ENCODE peak calls at places on chromosomes 12 and 14, in four cellular contexts. U is progenitor cell of endocrine pancreas, Z is fibroblast of lung, D is dorsolateral prefrontal cortex. N is an unnamed sample.

GRCh38 chr12:29580971-29581370 is 83.5 kb upstream of the OVCH1 start:
- DNase-seq in U (no peak), Z (no peak), D (no peak), N (no peak)

GRCh38 chr14:103696466-103697071 is 18.7 kb downstream of the XRCC3 start:
- DNase-seq in D (peak), Z (peak), U (no peak), N (no peak)

GRCh38 chr14:106372870-106373657 is 846.7 kb downstream of the TMEM121 start:
- DNase-seq in U (no peak), Z (no peak), D (no peak), N (no peak)

GRCh38 chr12:93622485-93622884 is 50.0 kb downstream of the SOCS2 start:
- DNase-seq in U (no peak), Z (peak), D (no peak), N (no peak)

GRCh38 chr12:45369065-45369464 is 153.2 kb downstream of the ANO6 start:
- DNase-seq in Z (peak), U (no peak), D (no peak), N (peak)

GRCh38 chr12:98783420-98783819 is 138.3 kb downstream of the APAF1 start:
- DNase-seq in U (no peak), D (no peak), Z (no peak), N (no peak)

GRCh38 chr14:106807493-106807892 is 1281.1 kb downstream of the TMEM121 start:
- DNase-seq in U (no peak), D (no peak), Z (no peak), N (no peak)

GRCh38 chr12:107826276-107826675 is 51.8 kb downstream of the ASCL4 start:
- DNase-seq in Z (no peak), D (no peak), U (no peak), N (no peak)

GRCh38 chr12:87085286-87085685 is 829.1 kb upstream of the MGAT4C start:
- DNase-seq in U (no peak), Z (no peak), D (no peak), N (no peak)

GRCh38 chr14:22391908-22392307 is 197.1 kb downstream of the DAD1 start:
- DNase-seq in D (no peak), U (peak), Z (peak), N (peak)

GRCh38 chr14:61254803-61255526 is 26.2 kb downstream of the TMEM30B start:
- DNase-seq in D (no peak), Z (no peak), U (no peak), N (no peak)

GRCh38 chr12:27969901-27970390 is 2.6 kb downstream of the PTHLH start:
- DNase-seq in Z (no peak), U (peak), D (no peak), N (peak)

GRCh38 chr12:46379352-46379751 is 6.8 kb upstream of the SLC38A2 start:
- DNase-seq in D (no peak), Z (no peak), U (no peak), N (no peak)

GRCh38 chr12:131592972-131593371 is 117.9 kb upstream of the SFSWAP start:
- DNase-seq in U (no peak), D (no peak), Z (no peak), N (no peak)

GRCh38 chr12:41466762-41467270 is 278.7 kb downstream of the PDZRN4 start:
- DNase-seq in U (no peak), D (no peak), Z (no peak), N (no peak)

GRCh38 chr14:34354556-34354955 is 107.5 kb downstream of the SPTSSA start:
- DNase-seq in Z (no peak), D (no peak), U (no peak), N (no peak)

GRCh38 chr14:24436355-24437019 is 6.1 kb downstream of the SDR39U1 start:
- DNase-seq in U (no peak), D (no peak), Z (peak), N (peak)

GRCh38 chr14:52080817-52081755 is 12.2 kb upstream of the NID2 start:
- DNase-seq in D (no peak), Z (peak), U (no peak), N (peak)

GRCh38 chr14:34539407-34540180 is at the start of gene EAPP:
- DNase-seq in D (peak), Z (peak), U (peak), N (peak)

GRCh38 chr14:84591827-84592540 is 938.0 kb upstream of the FLRT2 start:
- DNase-seq in Z (no peak), U (no peak), D (no peak), N (no peak)

GRCh38 chr12:9869307-9870161 is at the start of gene CLEC2B:
- DNase-seq in U (no peak), D (no peak), Z (peak), N (peak)

GRCh38 chr12:50955288-50955687 is 2.9 kb downstream of the HIGD1C start:
- DNase-seq in D (no peak), U (no peak), Z (no peak), N (no peak)

GRCh38 chr14:100424504-100425453 is 101.6 kb downstream of the SLC25A47 start:
- DNase-seq in U (no peak), D (no peak), Z (no peak), N (no peak)

GRCh38 chr14:46399049-46399448 is 252.5 kb downstream of the RPL10L start:
- DNase-seq in Z (no peak), U (no peak), D (no peak), N (no peak)

GRCh38 chr14:24310666-24311604 is at the start of gene LTB4R:
- DNase-seq in D (peak), Z (peak), U (no peak), N (peak)

GRCh38 chr12:122471324-122472226 is 29.2 kb downstream of the ZCCHC8 start:
- DNase-seq in U (no peak), Z (peak), D (no peak), N (peak)

GRCh38 chr14:37539992-37540391 is 55.1 kb downstream of the FOXA1 start:
- DNase-seq in U (no peak), Z (no peak), D (no peak), N (no peak)

GRCh38 chr14:70808402-70809237 is 693 bp downstream of the MAP3K9 start:
- DNase-seq in D (no peak), Z (no peak), U (peak), N (no peak)

GRCh38 chr12:4421590-4422031 is 24.0 kb downstream of the FGF6 start:
- DNase-seq in D (no peak), U (no peak), Z (peak), N (peak)

GRCh38 chr12:121738340-121738858 is 25.8 kb downstream of the TMEM120B start:
- DNase-seq in D (no peak), U (no peak), Z (no peak), N (no peak)

DNA sequence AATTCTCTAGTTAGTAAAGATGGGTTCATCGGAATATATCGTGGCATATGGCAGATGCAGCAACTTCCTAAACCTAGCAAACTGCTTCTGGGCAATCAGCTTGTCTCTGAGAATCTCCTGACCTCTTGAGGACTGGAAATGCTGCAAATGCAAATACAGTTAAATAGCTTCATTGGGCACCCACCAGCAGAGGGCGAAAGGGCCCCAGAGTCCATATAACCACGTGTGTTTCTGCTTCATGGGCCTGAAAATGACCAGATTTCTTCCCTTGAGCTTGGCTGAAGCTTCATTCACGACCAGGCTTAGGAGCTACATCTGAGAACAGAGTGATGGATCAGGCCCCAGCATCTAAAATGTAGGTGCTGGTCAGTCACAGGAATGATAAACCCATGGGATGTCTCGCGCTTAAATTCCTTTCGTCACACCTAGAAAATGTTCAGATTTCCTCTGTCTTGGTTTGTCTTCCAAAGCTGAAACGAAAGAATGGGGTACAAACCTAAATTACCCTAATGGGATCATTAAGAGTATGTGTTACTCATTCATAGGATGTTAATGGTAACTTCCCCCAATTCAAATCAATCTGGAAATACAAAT is 1482.5 kb upstream of the TMEM132C start:
- DNase-seq in U (peak), D (no peak), Z (no peak), N (peak)
- TF ChIP-seq CTCF in U (peak), D (peak), Z (no peak), N (peak)

GRCh38 chr12:67069451-67070306 is 199.5 kb upstream of the CAND1 start:
- DNase-seq in U (peak), Z (no peak), D (no peak), N (no peak)
- TF ChIP-seq CTCF in U (peak), Z (no peak), D (no peak), N (no peak)

GRCh38 chr12:77834618-77835017 is 3.9 kb downstream of the NAV3 start:
- DNase-seq in U (no peak), D (no peak), Z (no peak), N (no peak)

GRCh38 chr12:77835982-77836381 is 5.3 kb downstream of the NAV3 start:
- DNase-seq in U (no peak), Z (no peak), D (no peak), N (no peak)

GRCh38 chr12:77830502-77830901 is at the start of gene NAV3:
- DNase-seq in U (no peak), Z (peak), D (no peak), N (no peak)

GRCh38 chr12:77833329-77833728 is 2.6 kb downstream of the NAV3 start:
- DNase-seq in U (no peak), Z (no peak), D (no peak), N (no peak)

DNA sequence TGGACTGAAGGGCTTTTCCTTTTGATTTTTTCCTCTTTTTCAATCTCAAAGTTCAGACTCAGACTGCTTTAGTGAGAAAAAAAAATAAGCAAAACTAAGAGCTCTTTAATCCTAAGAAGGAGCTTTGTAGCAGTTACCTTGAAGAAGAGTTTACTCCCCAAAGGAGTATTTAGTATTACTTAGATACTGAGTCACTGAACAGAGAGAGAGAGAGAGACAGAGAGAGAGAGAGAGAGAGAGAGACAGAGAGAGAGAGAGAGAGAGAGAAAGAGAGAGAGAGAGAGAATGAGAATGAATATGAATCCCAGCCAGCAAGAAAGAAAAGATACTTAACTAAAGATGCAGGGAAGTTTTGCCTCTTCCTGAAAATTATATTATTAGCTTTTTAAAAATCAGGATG is 258 bp downstream of the NAV3 start:
- DNase-seq in U (no peak), Z (peak), D (no peak), N (no peak)
- TF ChIP-seq CTCF in U (no peak), Z (no peak), D (no peak), N (no peak)

DNA sequence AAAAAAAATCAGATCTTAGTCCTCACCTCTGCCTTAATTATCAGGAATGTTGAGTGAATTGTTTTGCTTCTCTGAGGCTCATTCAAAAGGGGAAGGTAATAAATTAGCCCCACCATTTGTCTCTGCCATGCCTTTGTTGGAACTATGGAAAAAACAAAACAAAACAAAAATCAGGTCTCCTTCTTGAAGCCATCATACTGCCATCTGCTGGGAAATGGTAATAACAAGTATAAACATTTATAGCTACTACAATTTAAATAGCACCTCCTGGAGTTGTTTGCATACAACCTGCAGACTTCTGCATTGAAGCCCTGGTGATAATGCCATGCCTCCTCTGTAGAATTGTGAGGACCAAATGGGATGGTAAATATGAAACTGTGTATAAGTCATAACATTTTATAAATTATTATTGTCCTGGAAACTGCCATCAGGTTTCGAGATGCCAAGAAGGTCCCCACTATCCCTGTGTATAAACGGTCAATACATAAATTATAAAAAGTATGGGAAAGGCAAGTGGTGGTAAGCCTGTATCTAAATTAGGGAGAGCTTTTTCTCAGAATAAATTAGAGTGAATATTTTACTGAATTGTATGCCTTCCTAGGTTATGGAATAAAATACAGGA is 87.2 kb upstream of the FGD4 start:
- DNase-seq in D (no peak), Z (peak), U (no peak), N (peak)
- TF ChIP-seq CTCF in D (peak), Z (peak), U (peak), N (peak)

GRCh38 chr12:56350662-56351061 is 9.2 kb downstream of the STAT2 start:
- DNase-seq in D (no peak), U (no peak), Z (no peak), N (no peak)

GRCh38 chr12:56351325-56351724 is 8.6 kb downstream of the STAT2 start:
- DNase-seq in Z (no peak), D (no peak), U (no peak), N (no peak)

GRCh38 chr12:56348776-56349175 is 10.1 kb downstream of the IL23A start:
- DNase-seq in Z (no peak), D (no peak), U (no peak), N (no peak)

DNA sequence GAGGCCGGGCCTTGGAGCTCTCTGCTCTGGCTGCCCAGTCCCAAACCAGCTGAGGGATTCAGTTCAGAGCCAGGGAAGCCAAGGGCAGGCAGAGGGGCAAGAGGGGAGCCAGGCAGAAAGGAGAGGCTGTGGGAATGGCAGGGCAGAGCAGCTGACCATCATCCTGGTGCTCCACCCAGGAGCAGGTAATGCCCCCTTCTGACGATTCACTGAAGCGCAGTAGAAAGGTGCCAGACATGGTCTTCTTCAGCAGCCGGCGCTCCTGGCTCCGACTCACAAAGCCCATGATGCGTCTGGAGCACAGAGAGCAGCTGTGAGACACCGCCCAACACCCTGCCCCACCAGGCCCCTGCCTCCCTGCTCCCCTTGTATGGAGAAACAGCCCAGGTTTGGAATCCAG is 8.0 kb downstream of the IL23A start:
- DNase-seq in U (no peak), D (no peak), Z (no peak), N (no peak)
- TF ChIP-seq CTCF in U (no peak), D (no peak), Z (no peak), N (peak)

GRCh38 chr14:93332853-93333630 is at the start of gene BTBD7:
- DNase-seq in Z (peak), D (peak), U (peak), N (peak)
- TF ChIP-seq CTCF in Z (peak), D (peak), U (peak), N (peak)

GRCh38 chr12:1532796-1533195 is 61.6 kb downstream of the FBXL14 start:
- DNase-seq in Z (no peak), D (no peak), U (no peak), N (no peak)
- TF ChIP-seq CTCF in Z (peak), D (no peak), U (peak), N (peak)

N was measured in HFFc6.